ENCODE peak calls at places on chromosomes 11 and 22, in six cellular contexts. C, V, Q, U, R and X are unnamed samples.

GRCh38 chr11:103609117-103610066 is 427.0 kb upstream of the DDI1 start:
- DNase-seq in V (peak), U (no peak), Q (no peak), C (no peak), R (peak), X (no peak)

GRCh38 chr11:128394436-128395089 is 192.8 kb downstream of the ETS1 start:
- DNase-seq in U (no peak), C (no peak), V (no peak), Q (no peak), R (no peak), X (no peak)

GRCh38 chr11:107252429-107253161 is 205.0 kb downstream of the CWF19L2 start:
- DNase-seq in R (no peak), Q (no peak), V (no peak), U (no peak), C (no peak), X (no peak)

GRCh38 chr22:22744412-22745224 is 100.2 kb downstream of the GGTLC2 start:
- DNase-seq in V (no peak), R (no peak), U (no peak), Q (no peak), C (no peak), X (no peak)

GRCh38 chr11:118744001-118744400 is 47.0 kb downstream of the DDX6 start:
- DNase-seq in U (no peak), Q (no peak), R (no peak), V (no peak), C (no peak), X (no peak)

GRCh38 chr11:113286509-113287497 is 27.6 kb upstream of the TTC12 start:
- DNase-seq in C (no peak), Q (no peak), V (no peak), R (no peak), U (no peak), X (no peak)

GRCh38 chr22:20581503-20582170 is 74.2 kb downstream of the MED15 start:
- DNase-seq in Q (no peak), V (no peak), R (no peak), C (no peak), U (no peak), X (no peak)

GRCh38 chr11:92225206-92225562 is 566 bp downstream of the FAT3 start:
- DNase-seq in V (peak), Q (no peak), C (no peak), R (peak), U (no peak), X (no peak)

GRCh38 chr11:2576536-2576935 is 123.3 kb downstream of the KCNQ1OT1 start:
- DNase-seq in Q (no peak), V (no peak), C (no peak), U (no peak), R (no peak), X (no peak)

GRCh38 chr11:120749389-120749788 is 237.8 kb downstream of the GRIK4 start:
- DNase-seq in C (no peak), U (no peak), Q (no peak), V (no peak), R (no peak), X (no peak)

GRCh38 chr11:71232364-71232763 is 20.0 kb downstream of the SHANK2 start:
- DNase-seq in C (no peak), R (no peak), U (no peak), Q (no peak), V (no peak), X (no peak)

GRCh38 chr11:36127550-36127949 is 161.7 kb downstream of the COMMD9 start:
- DNase-seq in C (no peak), R (no peak), U (no peak), Q (no peak), V (no peak), X (no peak)

GRCh38 chr11:47248304-47248663 is 330 bp downstream of the ACP2 start:
- DNase-seq in C (no peak), R (peak), Q (no peak), V (peak), U (no peak), X (no peak)

GRCh38 chr11:130448416-130449068 is at the start of gene ADAMTS15:
- DNase-seq in Q (no peak), U (peak), R (peak), C (peak), V (peak), X (peak)

GRCh38 chr11:117396970-117397369 is 69.3 kb downstream of the CEP164 start:
- DNase-seq in U (no peak), Q (no peak), R (no peak), V (no peak), C (no peak), X (no peak)

GRCh38 chr22:33828302-33828701 is 92.0 kb downstream of the LARGE1 start:
- DNase-seq in Q (no peak), U (no peak), R (no peak), V (no peak), C (no peak), X (no peak)

GRCh38 chr22:32477608-32478007 is 3.0 kb downstream of the FBXO7 start:
- DNase-seq in C (no peak), R (no peak), U (no peak), Q (no peak), V (no peak), X (no peak)

GRCh38 chr11:1760351-1761109 is 3.2 kb downstream of the CTSD start:
- DNase-seq in Q (no peak), R (peak), C (no peak), V (peak), U (peak), X (no peak)

GRCh38 chr11:69667619-69668604 is 7.2 kb downstream of the LTO1 start:
- DNase-seq in C (peak), Q (no peak), V (no peak), R (no peak), U (no peak), X (no peak)

GRCh38 chr11:8318536-8318935 is 54.9 kb upstream of the LMO1 start:
- DNase-seq in U (no peak), Q (no peak), V (no peak), C (no peak), R (no peak), X (no peak)

GRCh38 chr22:23177197-23177596 is 3.1 kb upstream of the BCR start:
- DNase-seq in V (no peak), C (no peak), U (no peak), R (no peak), Q (no peak), X (no peak)

GRCh38 chr22:50115693-50116092 is 25.9 kb downstream of the MOV10L1 start:
- DNase-seq in R (peak), V (peak), C (no peak), U (no peak), Q (no peak), X (no peak)

GRCh38 chr11:82771781-82772180 is 38.1 kb upstream of the FAM181B start:
- DNase-seq in R (no peak), V (no peak), C (no peak), U (no peak), Q (no peak), X (no peak)

GRCh38 chr11:67292671-67293070 is 3.6 kb downstream of the ANKRD13D start:
- DNase-seq in C (no peak), V (no peak), U (no peak), R (no peak), Q (no peak), X (no peak)